ENCODE peak calls at places on chromosome 12, in eight cellular contexts. D, X, K, U, B, G, C and S are unnamed samples.

GRCh38 chr12:51033048-51033447 is 6.9 kb upstream of the SLC11A2 start:
- DNase-seq in D (no peak), X (no peak), K (no peak), U (no peak), B (no peak), G (no peak), C (no peak), S (no peak)

GRCh38 chr12:41932470-41932991 is 212.1 kb downstream of the GXYLT1 start:
- DNase-seq in D (peak; percentile 36), X (peak; percentile 23), K (no peak), U (no peak), B (no peak), G (peak; percentile 57), C (peak; percentile 63), S (peak; percentile 2)

GRCh38 chr12:26696048-26696612 is 136.9 kb downstream of the ITPR2 start:
- DNase-seq in D (no peak), X (no peak), K (no peak), U (no peak), B (no peak), G (no peak), C (no peak), S (no peak)

GRCh38 chr12:3641428-3641883 is 111.5 kb downstream of the CRACR2A start:
- DNase-seq in D (no peak), X (peak; percentile 63), K (peak; percentile 32), U (no peak), B (peak; percentile 47), G (no peak), C (no peak), S (no peak)

GRCh38 chr12:48936379-48936979 is 11.2 kb upstream of the FKBP11 start:
- DNase-seq in D (peak; percentile 85), X (peak; percentile 75), K (peak; percentile 91), U (peak; percentile 74), B (peak; percentile 72), G (peak; percentile 83), C (peak; percentile 78), S (peak; percentile 60)

GRCh38 chr12:95385246-95385645 is 88.7 kb upstream of the METAP2 start:
- DNase-seq in D (no peak), X (no peak), K (peak; percentile 94), U (no peak), B (no peak), G (no peak), C (no peak), S (no peak)

GRCh38 chr12:89874146-89874545 is 165.5 kb upstream of the ATP2B1 start:
- DNase-seq in D (no peak), X (peak; percentile 28), K (no peak), U (no peak), B (no peak), G (no peak), C (no peak), S (no peak)

GRCh38 chr12:47997321-47997720 is 7.0 kb downstream of the COL2A1 start:
- DNase-seq in D (no peak), X (no peak), K (no peak), U (no peak), B (no peak), G (no peak), C (peak; percentile 51), S (no peak)

GRCh38 chr12:127550271-127550670 is 716.7 kb upstream of the TMEM132C start:
- DNase-seq in D (no peak), X (peak; percentile 47), K (no peak), U (no peak), B (no peak), G (no peak), C (no peak), S (no peak)

GRCh38 chr12:121259074-121259473 is 37.4 kb downstream of the CAMKK2 start:
- DNase-seq in D (no peak), X (no peak), K (no peak), U (no peak), B (no peak), G (no peak), C (no peak), S (no peak)
- H3K4me1 ChIP-seq in D (no peaks in the 10 kb centered on the region), X (no peaks in the 10 kb centered on the region), K (no peaks in the 10 kb centered on the region), U (no peaks in the 10 kb centered on the region), B (no peaks in the 10 kb centered on the region), G (no peaks in the 10 kb centered on the region), C (no peaks in the 10 kb centered on the region), S (no peaks in the 10 kb centered on the region)

GRCh38 chr12:4829793-4830162 is 79.9 kb upstream of the KCNA1 start:
- DNase-seq in D (no peak), X (no peak), K (no peak), U (no peak), B (no peak), G (no peak), C (no peak), S (no peak)

GRCh38 chr12:4829161-4829792 is 80.4 kb upstream of the KCNA1 start:
- DNase-seq in D (no peak), X (no peak), K (no peak), U (peak; percentile 58), B (no peak), G (no peak), C (no peak), S (peak; percentile 20)

GRCh38 chr12:4830568-4830967 is 79.1 kb upstream of the KCNA1 start:
- DNase-seq in D (no peak), X (no peak), K (no peak), U (no peak), B (no peak), G (no peak), C (no peak), S (no peak)

GRCh38 chr12:4826909-4827308 is 82.8 kb upstream of the KCNA1 start:
- DNase-seq in D (no peak), X (no peak), K (no peak), U (no peak), B (no peak), G (no peak), C (no peak), S (no peak)

GRCh38 chr12:4828176-4828575 is 81.5 kb upstream of the KCNA1 start:
- DNase-seq in D (no peak), X (no peak), K (no peak), U (no peak), B (no peak), G (no peak), C (no peak), S (no peak)
- H3K4me1 ChIP-seq in D (no peaks in the 10 kb centered on the region), X (no peaks in the 10 kb centered on the region), K (peaks cover 6% of the 10 kb centered on the region), U (peaks cover 71% of the 10 kb centered on the region), B (no peaks in the 10 kb centered on the region), G (peaks cover 5% of the 10 kb centered on the region), C (no peaks in the 10 kb centered on the region), S (no peaks in the 10 kb centered on the region)

DNA sequence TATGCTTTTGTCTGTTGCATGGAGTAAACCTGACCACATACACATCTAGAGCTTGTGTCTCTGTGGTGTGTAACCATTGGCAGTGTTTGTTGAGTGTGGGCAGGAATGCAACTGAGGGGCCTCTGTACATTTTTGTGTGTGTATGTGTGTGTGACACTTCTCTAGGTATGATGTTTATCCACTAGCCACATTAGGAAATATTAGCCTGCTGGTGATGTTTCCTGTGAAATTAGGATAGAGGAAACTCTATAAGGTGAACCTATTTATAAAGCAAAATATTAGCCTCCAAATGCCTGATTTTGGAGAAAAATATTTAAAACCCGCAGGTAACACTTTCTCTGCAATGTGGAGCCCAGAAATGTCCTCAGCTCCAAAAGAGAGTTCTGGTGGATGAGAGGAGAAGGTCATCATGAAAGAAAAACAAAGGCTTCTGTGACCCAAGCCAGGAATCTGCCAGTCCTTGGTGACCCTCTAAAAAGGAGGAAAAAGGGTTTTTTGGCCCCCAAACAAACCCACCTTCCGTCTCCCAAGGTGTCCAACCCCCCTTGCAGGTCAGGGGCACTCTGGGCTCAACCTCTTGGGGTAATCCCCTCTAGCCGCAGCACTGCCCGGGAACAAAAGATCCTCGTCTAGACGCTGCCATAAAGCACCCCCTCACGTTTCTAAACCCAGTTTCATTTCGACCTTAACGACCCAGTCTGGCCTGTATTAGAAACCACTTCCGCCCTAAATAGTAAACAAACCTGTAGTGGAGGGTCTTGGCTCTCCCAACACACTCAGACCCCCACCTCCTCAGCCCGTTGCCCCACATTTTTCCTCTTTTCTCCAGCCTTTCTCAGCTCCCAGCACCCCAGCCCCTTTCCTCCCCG is 3.1 kb upstream of the HOTAIR start:
- DNase-seq in D (no peak), X (no peak), K (no peak), U (no peak), B (no peak), G (no peak), C (no peak), S (peak; percentile 40)
- H3K4me1 ChIP-seq in D (no peaks in the 10 kb centered on the region), X (peaks cover 23% of the 10 kb centered on the region), K (peaks cover 3% of the 10 kb centered on the region), U (peaks cover 30% of the 10 kb centered on the region), B (peaks cover 27% of the 10 kb centered on the region), G (peaks cover 4% of the 10 kb centered on the region), C (peaks cover 26% of the 10 kb centered on the region), S (peaks cover 3% of the 10 kb centered on the region)

GRCh38 chr12:76543831-76544347 is 15.7 kb downstream of the OSBPL8 start:
- DNase-seq in D (no peak), X (no peak), K (no peak), U (no peak), B (no peak), G (no peak), C (no peak), S (no peak)
- H3K4me1 ChIP-seq in D (no peaks in the 10 kb centered on the region), X (no peaks in the 10 kb centered on the region), K (peaks cover 28% of the 10 kb centered on the region), U (peaks cover 81% of the 10 kb centered on the region), B (peaks cover 11% of the 10 kb centered on the region), G (peaks cover 48% of the 10 kb centered on the region), C (peaks cover 6% of the 10 kb centered on the region), S (no peaks in the 10 kb centered on the region)

GRCh38 chr12:119603767-119604166 is 10.2 kb downstream of the TMEM233 start:
- DNase-seq in D (no peak), X (no peak), K (no peak), U (no peak), B (no peak), G (no peak), C (no peak), S (no peak)

GRCh38 chr12:119598159-119598558 is 4.6 kb downstream of the TMEM233 start:
- DNase-seq in D (no peak), X (no peak), K (no peak), U (no peak), B (no peak), G (no peak), C (no peak), S (no peak)

GRCh38 chr12:119602695-119603094 is 9.1 kb downstream of the TMEM233 start:
- DNase-seq in D (no peak), X (no peak), K (no peak), U (no peak), B (no peak), G (no peak), C (no peak), S (no peak)

DNA sequence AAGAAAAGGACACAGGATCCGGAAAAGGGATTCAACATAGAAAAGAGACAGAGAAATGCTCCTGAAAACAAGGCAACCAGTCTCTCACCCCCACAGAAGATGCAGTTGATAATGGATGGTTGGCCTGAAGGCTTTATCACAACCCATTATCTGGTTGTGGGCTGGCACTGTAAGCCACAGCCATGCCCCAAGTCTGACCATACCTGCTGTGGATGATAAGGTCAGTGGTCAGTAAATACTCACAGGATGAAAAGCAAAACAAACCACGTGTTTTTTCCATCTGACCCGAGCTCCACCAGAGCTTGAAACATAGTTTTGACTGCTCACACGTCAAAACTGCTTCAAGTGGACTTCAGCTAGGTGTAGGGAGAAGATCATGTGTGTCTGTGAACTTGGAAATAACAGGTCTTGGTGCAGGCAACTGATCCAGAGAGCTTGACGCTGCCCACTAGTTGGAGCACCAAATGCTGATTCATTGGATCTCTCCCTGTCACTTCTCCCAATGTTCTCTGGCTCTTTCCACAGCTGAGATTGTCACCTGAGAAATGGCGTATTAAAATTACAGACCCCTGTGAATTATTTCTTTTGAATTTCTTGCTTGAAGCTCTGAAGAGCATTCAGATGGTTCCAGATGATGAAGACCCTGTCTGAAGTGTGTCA is 8.4 kb downstream of the TMEM233 start:
- DNase-seq in D (no peak), X (no peak), K (no peak), U (no peak), B (no peak), G (no peak), C (no peak), S (no peak)
- H3K4me1 ChIP-seq in D (no peaks in the 10 kb centered on the region), X (no peaks in the 10 kb centered on the region), K (no peaks in the 10 kb centered on the region), U (no peaks in the 10 kb centered on the region), B (no peaks in the 10 kb centered on the region), G (no peaks in the 10 kb centered on the region), C (no peaks in the 10 kb centered on the region), S (no peaks in the 10 kb centered on the region)